ENCODE peak calls at places on chromosomes 5 and 9, in eight cellular contexts. B, M, P, W, H, D, S and G are unnamed samples.

GRCh38 chr9:71765693-71766092 is 2.6 kb downstream of the CEMIP2 start:
- DNase-seq in B (no peak), H (no peak), M (peak; percentile 72), S (peak; percentile 43), D (no peak), W (no peak), P (peak; percentile 80), G (no peak)

GRCh38 chr9:97078362-97078761 is 39.4 kb upstream of the CTSV start:
- DNase-seq in H (no peak), W (no peak), P (no peak), B (no peak), D (no peak), S (no peak), M (no peak), G (no peak)

GRCh38 chr9:69157751-69158466 is 16.2 kb upstream of the TJP2 start:
- DNase-seq in P (peak; percentile 60), D (no peak), B (no peak), W (no peak), H (no peak), S (peak; percentile 65), M (peak; percentile 84), G (no peak)

GRCh38 chr9:93091453-93092081 is 4.5 kb upstream of the CARD19 start:
- DNase-seq in W (no peak), P (peak; percentile 85), D (no peak), S (peak; percentile 84), M (peak; percentile 90), B (peak; percentile 51), H (peak; percentile 0), G (no peak)

GRCh38 chr5:139755892-139756671 is 39.5 kb upstream of the PSD2 start:
- DNase-seq in D (no peak), H (peak; percentile 88), B (no peak), W (peak; percentile 13), S (no peak), M (no peak), P (no peak), G (no peak)

GRCh38 chr5:119389288-119390065 is 33.7 kb downstream of the TNFAIP8 start:
- DNase-seq in W (no peak), P (no peak), H (no peak), B (no peak), D (no peak), S (peak; percentile 37), M (peak; percentile 48), G (no peak)

GRCh38 chr5:100900796-100901731 is 2.0 kb downstream of the ST8SIA4 start:
- DNase-seq in H (peak; percentile 78), S (peak; percentile 74), B (peak; percentile 77), M (peak; percentile 15), P (peak; percentile 46), W (peak; percentile 85), D (peak; percentile 77), G (peak; percentile 84)

GRCh38 chr5:80251636-80252035 is 4.2 kb downstream of the SERINC5 start:
- DNase-seq in S (peak; percentile 76), B (no peak), W (no peak), H (no peak), P (peak; percentile 55), M (peak; percentile 40), D (no peak), G (no peak)

GRCh38 chr5:111932628-111933027 is 175.6 kb upstream of the NREP start:
- DNase-seq in P (no peak), S (peak; percentile 66), H (no peak), W (no peak), M (no peak), D (no peak), B (no peak), G (no peak)

GRCh38 chr9:108609895-108610253 is 245.9 kb downstream of the ACTL7B start:
- DNase-seq in D (no peak), B (no peak), P (no peak), S (no peak), M (no peak), W (no peak), H (no peak), G (no peak)

GRCh38 chr5:35337332-35338168 is 107.3 kb upstream of the PRLR start:
- DNase-seq in P (no peak), W (no peak), D (no peak), M (no peak), S (no peak), B (no peak), H (peak; percentile 34), G (no peak)

GRCh38 chr5:42689391-42689790 is 67.2 kb upstream of the CCDC152 start:
- DNase-seq in H (no peak), S (no peak), W (no peak), B (no peak), M (no peak), D (no peak), P (peak; percentile 28), G (no peak)

GRCh38 chr9:79489241-79490000 is 82.3 kb upstream of the TLE4 start:
- DNase-seq in D (no peak), W (no peak), H (peak; percentile 4), M (peak; percentile 62), P (peak; percentile 55), B (no peak), S (peak; percentile 47), G (no peak)

GRCh38 chr9:117704024-117704575 is at the start of gene TLR4:
- DNase-seq in M (no peak), D (peak; percentile 70), P (no peak), H (peak; percentile 17), S (peak; percentile 83), B (peak; percentile 84), W (no peak), G (no peak)

GRCh38 chr5:41517909-41518308 is 7.5 kb upstream of the PLCXD3 start:
- DNase-seq in D (no peak), H (no peak), S (peak; percentile 41), P (no peak), B (no peak), W (no peak), M (peak; percentile 34), G (no peak)

GRCh38 chr5:138545919-138546562 is 3.0 kb upstream of the ETF1 start:
- DNase-seq in B (no peak), W (no peak), M (peak; percentile 49), P (peak; percentile 87), S (peak; percentile 60), D (no peak), H (no peak), G (no peak)

GRCh38 chr5:181088289-181088688 is 42.7 kb downstream of the OR2V1 start:
- DNase-seq in W (no peak), D (no peak), S (peak; percentile 42), H (peak; percentile 65), P (no peak), M (no peak), B (no peak), G (no peak)

GRCh38 chr5:160685695-160686094 is 166.3 kb downstream of the ATP10B start:
- DNase-seq in M (no peak), W (no peak), B (no peak), S (no peak), P (no peak), H (peak; percentile 58), D (no peak), G (no peak)

GRCh38 chr5:76303917-76304316 is 99.2 kb upstream of the IQGAP2 start:
- DNase-seq in H (no peak), D (no peak), W (peak; percentile 16), S (peak; percentile 4), B (no peak), P (peak; percentile 91), M (no peak), G (peak; percentile 21)

GRCh38 chr5:167754501-167754941 is 536.9 kb upstream of the WWC1 start:
- DNase-seq in W (no peak), H (no peak), S (peak; percentile 84), M (no peak), D (no peak), P (peak; percentile 77), B (no peak), G (no peak)

GRCh38 chr9:105994970-105995369 is 300.6 kb downstream of the TMEM38B start:
- DNase-seq in M (no peak), P (peak; percentile 79), W (no peak), D (no peak), B (no peak), H (no peak), S (peak; percentile 2), G (no peak)

DNA sequence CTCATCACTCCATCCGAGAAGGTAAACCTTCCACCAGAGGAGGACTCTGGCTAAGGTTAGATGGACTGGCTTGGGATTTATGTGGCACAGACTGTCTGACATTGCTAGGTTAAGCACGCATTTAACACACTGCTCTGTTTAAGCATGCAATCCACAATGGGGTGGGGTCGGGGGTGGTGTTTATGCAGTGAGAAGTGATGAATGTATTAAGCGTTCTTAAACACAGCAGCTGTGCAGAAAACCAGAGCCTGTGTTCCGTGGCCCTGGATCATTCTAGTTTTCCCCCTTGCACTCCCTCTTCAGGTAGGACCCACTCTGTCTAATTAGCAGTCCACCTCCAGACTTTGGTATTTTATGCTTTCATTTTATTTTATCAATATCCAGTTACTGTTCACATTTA is 46.4 kb downstream of the STXBP1 start:
- DNase-seq in W (no peak), M (no peak), D (no peak), B (no peak), H (no peak), S (no peak), P (no peak), G (no peak)
- H3K27me3 ChIP-seq in W (no peaks in the 10 kb centered on the region), M (no peaks in the 10 kb centered on the region), D (no peaks in the 10 kb centered on the region), B (no peaks in the 10 kb centered on the region), H (no peaks in the 10 kb centered on the region), S (no peaks in the 10 kb centered on the region), P (no peaks in the 10 kb centered on the region), G (no peaks in the 10 kb centered on the region)

GRCh38 chr9:131099088-131099611 is 2.8 kb downstream of the AIF1L start:
- DNase-seq in H (no peak), M (no peak), D (no peak), P (no peak), W (no peak), S (no peak), B (no peak), G (no peak)

GRCh38 chr9:131097259-131097947 is 1.1 kb downstream of the AIF1L start:
- DNase-seq in D (no peak), P (no peak), M (no peak), H (no peak), W (no peak), B (no peak), S (no peak), G (no peak)

GRCh38 chr9:131098391-131099087 is 2.2 kb downstream of the AIF1L start:
- DNase-seq in B (no peak), S (no peak), M (no peak), H (no peak), D (no peak), P (no peak), W (no peak), G (no peak)

GRCh38 chr9:131096490-131097258 is at the start of gene AIF1L:
- DNase-seq in W (no peak), H (peak; percentile 91), B (no peak), S (peak; percentile 34), P (no peak), M (no peak), D (no peak), G (no peak)

GRCh38 chr9:131097948-131098278 is 1.6 kb downstream of the AIF1L start:
- DNase-seq in D (no peak), B (no peak), W (no peak), M (no peak), H (no peak), P (no peak), S (no peak), G (no peak)
- H3K27me3 ChIP-seq in D (no peaks in the 10 kb centered on the region), B (no peaks in the 10 kb centered on the region), W (peaks cover 32% of the 10 kb centered on the region), M (peaks cover 54% of the 10 kb centered on the region), H (no peaks in the 10 kb centered on the region), P (peaks cover 28% of the 10 kb centered on the region), S (peaks cover 35% of the 10 kb centered on the region), G (peaks cover 8% of the 10 kb centered on the region)

GRCh38 chr5:107680799-107681198 is 10.1 kb upstream of the EFNA5 start:
- DNase-seq in S (no peak), P (no peak), W (no peak), H (no peak), B (no peak), D (no peak), M (no peak), G (no peak)
- H3K27me3 ChIP-seq in S (no peaks in the 10 kb centered on the region), P (no peaks in the 10 kb centered on the region), W (no peaks in the 10 kb centered on the region), H (no peaks in the 10 kb centered on the region), B (no peaks in the 10 kb centered on the region), D (no peaks in the 10 kb centered on the region), M (peaks cover 2% of the 10 kb centered on the region), G (no peaks in the 10 kb centered on the region)

GRCh38 chr5:33337621-33337960 is 103.2 kb upstream of the TARS1 start:
- DNase-seq in M (no peak), S (peak; percentile 24), H (no peak), D (no peak), W (no peak), P (no peak), B (no peak), G (no peak)
- H3K27me3 ChIP-seq in M (no peaks in the 10 kb centered on the region), S (no peaks in the 10 kb centered on the region), H (no peaks in the 10 kb centered on the region), D (no peaks in the 10 kb centered on the region), W (no peaks in the 10 kb centered on the region), P (no peaks in the 10 kb centered on the region), B (no peaks in the 10 kb centered on the region), G (no peaks in the 10 kb centered on the region)